ENCODE peak calls at places on chromosomes 7 and 10, in seven cellular contexts. C is heart right ventricle, K is tibial artery, S is heart left ventricle, N is body of pancreas, W is cardiac muscle cell, Q is H9. Y is an unnamed sample. For H3K4me1 and H3K9me3, the result is how much of the 10 kb centered on the place peaks cover.

GRCh38 chr10:5416981-5417380 is 4.6 kb downstream of the NET1 start:
- DNase-seq in K (no peak), W (no peak), N (no peak), C (no peak), Q (peak), S (no peak), Y (no peak)

GRCh38 chr10:29408847-29409240 is 120.0 kb downstream of the LYZL1 start:
- DNase-seq in K (no peak), S (no peak), Q (no peak), N (no peak), C (no peak), W (no peak), Y (no peak)

GRCh38 chr10:28459453-28460144 is 73.3 kb upstream of the WAC start:
- DNase-seq in S (no peak), N (no peak), Q (peak), C (no peak), K (no peak), W (no peak), Y (no peak)

GRCh38 chr10:50919010-50919409 is 33.6 kb upstream of the A1CF start:
- DNase-seq in Q (no peak), S (no peak), K (no peak), N (no peak), W (peak), C (no peak), Y (no peak)

GRCh38 chr10:92142512-92142911 is 148.4 kb downstream of the CPEB3 start:
- DNase-seq in C (no peak), Q (no peak), S (no peak), N (no peak), W (no peak), K (no peak), Y (no peak)

GRCh38 chr7:116216956-116217570 is 6.7 kb downstream of the TES start:
- DNase-seq in S (no peak), N (no peak), K (no peak), Q (no peak), C (no peak), W (peak), Y (no peak)

GRCh38 chr10:44395396-44395795 is 10.5 kb upstream of the CXCL12 start:
- DNase-seq in C (no peak), K (no peak), S (no peak), Q (no peak), W (no peak), N (no peak), Y (no peak)

GRCh38 chr10:35216303-35216905 is 89.8 kb downstream of the CREM start:
- DNase-seq in Q (no peak), N (peak), W (peak), C (peak), K (peak), S (peak), Y (no peak)

GRCh38 chr10:131698986-131699385 is 201.8 kb upstream of the PPP2R2D start:
- DNase-seq in S (peak), C (no peak), N (no peak), W (no peak), K (no peak), Q (no peak), Y (no peak)

GRCh38 chr7:25669954-25670841 is 441.9 kb upstream of the NPVF start:
- DNase-seq in W (peak), S (no peak), K (peak), Q (no peak), N (peak), C (no peak), Y (no peak)

GRCh38 chr7:151172273-151173141 is 5.0 kb upstream of the GBX1 start:
- DNase-seq in C (peak), Q (peak), K (peak), N (peak), W (peak), S (peak), Y (peak)

GRCh38 chr7:66415659-66416265 is 210.6 kb downstream of the TPST1 start:
- DNase-seq in N (no peak), S (no peak), K (no peak), Q (no peak), C (no peak), W (no peak), Y (no peak)

GRCh38 chr10:16986406-16987128 is 143.0 kb downstream of the CUBN start:
- DNase-seq in N (no peak), C (no peak), W (peak), S (no peak), Q (no peak), K (no peak), Y (peak)

GRCh38 chr10:3720228-3721019 is 64.6 kb downstream of the KLF6 start:
- DNase-seq in K (peak), C (peak), S (peak), N (peak), Q (no peak), W (peak), Y (no peak)

GRCh38 chr7:153934048-153934447 is 118.2 kb upstream of the DPP6 start:
- DNase-seq in N (no peak), Q (peak), W (no peak), K (no peak), C (no peak), S (no peak), Y (no peak)

GRCh38 chr7:43650457-43651052 is 67.6 kb downstream of the STK17A start:
- DNase-seq in C (no peak), S (no peak), K (no peak), Q (no peak), W (peak), N (no peak), Y (peak)

GRCh38 chr10:17075510-17075909 is 54.1 kb downstream of the CUBN start:
- DNase-seq in Q (no peak), S (no peak), N (no peak), C (no peak), W (peak), K (no peak), Y (peak)

GRCh38 chr10:126111562-126111961 is 215.2 kb downstream of the FANK1 start:
- DNase-seq in S (no peak), N (no peak), Q (no peak), C (no peak), W (no peak), K (no peak), Y (no peak)

GRCh38 chr7:100044719-100045118 is 4.9 kb upstream of the ZSCAN21 start:
- DNase-seq in Q (no peak), K (no peak), N (peak), C (no peak), S (no peak), W (no peak), Y (no peak)

GRCh38 chr7:100053201-100053600 is 3.6 kb downstream of the ZSCAN21 start:
- DNase-seq in C (peak), S (no peak), W (peak), N (peak), K (no peak), Q (no peak), Y (peak)

GRCh38 chr7:100049441-100050291 is at the start of gene ZSCAN21:
- DNase-seq in W (peak), S (peak), Q (peak), C (peak), N (peak), K (peak), Y (peak)

GRCh38 chr7:100051611-100052010 is 2.0 kb downstream of the ZSCAN21 start:
- DNase-seq in C (no peak), W (no peak), S (no peak), Q (no peak), N (no peak), K (no peak), Y (no peak)

GRCh38 chr7:100048680-100049079 is 894 bp upstream of the ZSCAN21 start:
- DNase-seq in Q (no peak), C (no peak), S (no peak), K (no peak), N (no peak), W (no peak), Y (no peak)
- H3K4me1 ChIP-seq in Q (under half), C (under half), S (under half), K (under half), N (under half), W (under half), Y (under half)

GRCh38 chr7:157937432-157937831 is 600.6 kb downstream of the DNAJB6 start:
- DNase-seq in Q (no peak), W (no peak), K (no peak), C (no peak), S (no peak), N (no peak), Y (no peak)

GRCh38 chr7:157938211-157938610 is 601.4 kb downstream of the DNAJB6 start:
- DNase-seq in Q (no peak), W (no peak), K (no peak), S (no peak), N (no peak), C (no peak), Y (no peak)

GRCh38 chr7:157940497-157940896 is 603.7 kb downstream of the DNAJB6 start:
- DNase-seq in C (no peak), S (no peak), Q (no peak), W (no peak), K (no peak), N (no peak), Y (no peak)

GRCh38 chr7:157941210-157941609 is 604.4 kb downstream of the DNAJB6 start:
- DNase-seq in K (no peak), S (no peak), W (no peak), C (no peak), N (no peak), Q (no peak), Y (no peak)

DNA sequence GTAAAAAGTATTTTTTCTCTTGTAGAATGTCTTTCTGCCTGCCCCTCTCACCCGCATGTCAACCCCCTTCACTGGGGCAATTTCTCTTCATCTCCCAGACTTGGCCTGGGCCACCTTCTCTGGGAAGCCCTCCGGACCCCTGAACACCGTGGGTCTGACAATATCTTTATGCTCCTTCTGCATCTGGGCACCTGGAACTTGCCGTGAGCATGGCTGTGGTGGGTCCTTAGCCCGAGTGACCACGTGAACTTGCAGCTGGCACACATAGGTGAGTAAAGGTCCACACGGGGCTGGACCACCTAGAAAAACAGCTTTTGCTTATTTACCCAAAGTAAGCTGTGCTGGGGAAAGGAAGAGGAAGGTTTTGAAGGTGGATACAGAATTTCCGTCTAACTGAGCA is 600.2 kb downstream of the DNAJB6 start:
- DNase-seq in S (no peak), N (no peak), K (no peak), C (no peak), Q (no peak), W (no peak), Y (no peak)
- H3K9me3 ChIP-seq in S (under half), N (under half), K (under half), C (under half), Q (under half), W (under half), Y (under half)

GRCh38 chr7:47602272-47603004 is 20.5 kb upstream of the TNS3 start:
- DNase-seq in W (no peak), S (no peak), N (no peak), Q (no peak), K (no peak), C (no peak), Y (no peak)

GRCh38 chr7:47604496-47604890 is 22.6 kb upstream of the TNS3 start:
- DNase-seq in W (no peak), Q (no peak), S (no peak), N (no peak), C (no peak), K (no peak), Y (no peak)

GRCh38 chr7:47600199-47601118 is 18.5 kb upstream of the TNS3 start:
- DNase-seq in S (no peak), Q (no peak), W (peak), K (no peak), N (peak), C (no peak), Y (peak)

GRCh38 chr7:47601881-47602249 is 20.0 kb upstream of the TNS3 start:
- DNase-seq in Q (no peak), S (no peak), N (no peak), K (no peak), W (no peak), C (no peak), Y (no peak)

GRCh38 chr7:47601119-47601880 is 19.4 kb upstream of the TNS3 start:
- DNase-seq in W (peak), Q (no peak), C (no peak), S (no peak), K (no peak), N (no peak), Y (peak)
- H3K4me1 ChIP-seq in W (under half), Q (under half), C (under half), S (under half), K (half or more), N (half or more), Y (half or more)

DNA sequence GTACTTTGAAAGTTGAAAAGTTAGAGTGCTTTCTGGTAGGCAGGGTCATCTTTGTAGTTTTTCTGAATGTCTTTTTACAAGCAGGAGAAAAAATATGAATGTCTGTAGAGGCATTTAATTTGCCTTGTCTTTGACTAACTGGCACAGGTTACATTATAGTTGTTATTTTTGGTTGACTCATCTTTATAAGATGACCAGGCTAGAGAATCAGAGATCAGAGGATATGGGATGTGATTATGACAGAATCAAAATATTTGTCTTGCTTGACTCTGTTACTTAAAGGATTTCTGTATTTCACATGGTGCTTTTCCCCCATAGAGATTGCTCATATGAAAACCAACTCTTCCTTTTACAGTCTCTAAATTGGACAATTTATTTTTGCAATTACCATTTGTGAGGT is 2.4 kb downstream of the ZMYND11 start:
- DNase-seq in N (no peak), C (no peak), K (no peak), Q (no peak), W (no peak), S (no peak), Y (no peak)
- H3K9me3 ChIP-seq in N (under half), C (under half), K (under half), Q (under half), W (under half), S (under half), Y (under half)

GRCh38 chr10:110394898-110395297 is 90.2 kb upstream of the SMNDC1 start:
- DNase-seq in S (no peak), Q (no peak), N (no peak), C (no peak), K (no peak), W (no peak), Y (no peak)

GRCh38 chr10:110394296-110394695 is 89.6 kb upstream of the SMNDC1 start:
- DNase-seq in N (no peak), S (no peak), K (no peak), Q (no peak), C (no peak), W (no peak), Y (no peak)

GRCh38 chr10:110396284-110396651 is 91.5 kb upstream of the SMNDC1 start:
- DNase-seq in W (no peak), C (no peak), N (no peak), S (no peak), K (no peak), Q (no peak), Y (no peak)

GRCh38 chr10:110393866-110394265 is 89.1 kb upstream of the SMNDC1 start:
- DNase-seq in S (no peak), K (no peak), Q (no peak), W (no peak), N (no peak), C (no peak), Y (no peak)

DNA sequence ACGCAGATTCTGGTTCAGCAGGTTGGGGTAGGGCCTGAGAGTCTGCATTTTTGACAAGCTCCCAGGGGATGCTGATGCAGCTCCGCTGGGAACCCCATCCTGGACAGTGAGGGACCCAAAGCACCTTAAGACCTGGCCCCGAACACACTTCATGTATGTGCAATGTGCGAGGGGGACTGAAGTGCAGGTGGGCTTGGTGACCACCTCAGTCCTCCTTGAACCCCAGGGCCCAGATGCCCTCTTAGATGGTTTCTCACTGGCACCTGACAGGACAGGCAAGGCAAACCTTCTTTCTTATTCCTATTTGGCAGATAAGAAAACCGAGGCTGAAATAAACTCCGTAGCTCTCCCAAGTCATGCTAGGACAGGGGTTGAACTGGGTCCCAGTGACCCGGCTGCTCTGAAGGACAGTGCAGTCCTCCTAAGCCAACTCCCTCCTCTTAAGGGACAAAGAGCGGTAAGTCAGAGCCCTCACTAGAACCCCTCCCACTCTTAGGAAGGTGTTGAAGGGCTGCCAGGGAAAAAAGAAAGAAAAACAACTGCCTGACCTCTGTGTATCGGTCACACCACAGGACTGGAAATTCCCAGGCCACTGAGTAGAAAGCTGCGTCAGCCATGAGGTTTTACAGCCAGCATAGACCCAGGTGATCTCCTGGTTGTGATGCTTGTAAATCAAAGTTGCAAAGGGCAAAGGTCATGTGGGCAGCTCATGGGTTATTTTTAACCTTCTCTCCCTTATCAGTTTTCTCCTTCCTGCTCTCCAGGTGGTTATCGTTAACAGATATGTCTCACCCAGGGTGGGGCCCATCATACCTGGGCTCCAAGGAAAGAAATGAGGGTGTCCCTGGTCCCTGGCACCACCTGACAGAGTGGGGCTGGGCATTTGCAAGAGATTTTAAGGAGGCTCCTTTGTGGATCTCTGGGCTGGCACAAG is 90.9 kb upstream of the SMNDC1 start:
- DNase-seq in S (no peak), W (peak), N (peak), Q (no peak), K (no peak), C (peak), Y (peak)
- H3K4me1 ChIP-seq in S (under half), W (under half), N (under half), Q (under half), K (under half), C (under half), Y (under half)

GRCh38 chr7:155638366-155638765 is 6.1 kb upstream of the RBM33 start:
- DNase-seq in W (no peak), K (no peak), N (no peak), C (no peak), Q (no peak), S (no peak), Y (no peak)
- H3K9me3 ChIP-seq in W (under half), K (under half), N (under half), C (under half), Q (under half), S (under half), Y (under half)

GRCh38 chr10:69333205-69333604 is 54.9 kb downstream of the HK1 start:
- DNase-seq in Q (peak), W (peak), K (peak), C (peak), N (peak), S (no peak), Y (no peak)

GRCh38 chr10:69336952-69337311 is 58.6 kb downstream of the HK1 start:
- DNase-seq in K (no peak), S (no peak), W (no peak), Q (no peak), N (no peak), C (no peak), Y (no peak)

GRCh38 chr10:69334258-69335062 is 56.2 kb downstream of the HK1 start:
- DNase-seq in S (no peak), Q (peak), N (no peak), C (no peak), W (no peak), K (no peak), Y (no peak)

GRCh38 chr10:69335613-69336012 is 57.3 kb downstream of the HK1 start:
- DNase-seq in S (no peak), K (no peak), N (no peak), W (no peak), C (no peak), Q (no peak), Y (no peak)

GRCh38 chr10:69335063-69335587 is 56.8 kb downstream of the HK1 start:
- DNase-seq in K (peak), Q (no peak), C (peak), N (no peak), W (peak), S (peak), Y (no peak)
- H3K4me1 ChIP-seq in K (half or more), Q (under half), C (half or more), N (under half), W (half or more), S (half or more), Y (under half)

GRCh38 chr7:126424985-126425384 is 827.8 kb downstream of the GRM8 start:
- DNase-seq in S (no peak), W (no peak), Q (no peak), N (no peak), C (no peak), K (no peak), Y (no peak)

DNA sequence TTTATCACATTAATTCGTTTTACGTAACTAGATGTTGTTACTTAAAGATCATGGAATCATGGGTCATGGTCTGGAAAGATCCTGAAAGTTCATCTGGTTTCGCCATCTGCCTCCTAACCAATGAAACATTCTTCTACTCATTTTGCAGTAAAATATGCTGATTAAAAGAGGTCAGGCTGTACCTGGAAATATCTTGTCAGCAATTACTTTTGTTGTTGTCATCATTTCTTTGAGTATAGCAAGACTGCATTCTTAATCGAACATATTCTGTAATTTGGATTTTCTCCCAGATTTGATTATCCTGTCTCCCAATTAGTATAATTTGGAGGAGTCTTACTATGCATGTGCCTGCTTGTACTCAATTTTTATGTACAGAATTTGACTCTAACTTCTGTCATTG is 833.7 kb downstream of the GRM8 start:
- DNase-seq in W (no peak), S (no peak), Q (no peak), K (no peak), N (no peak), C (no peak), Y (no peak)
- H3K9me3 ChIP-seq in W (under half), S (under half), Q (under half), K (under half), N (under half), C (under half), Y (under half)

Y was measured in SJSA1.